ENCODE peak calls at places on chromosome 15, in eight cellular contexts. One of them, this sample, is unnamed.

GRCh38 chr15:92164327-92165000 is 229.2 kb upstream of the ST8SIA2 start:
- DNase-seq in nephron progenitor cell: no peak
- DNase-seq in fibroblast of the aortic adventitia: peak
- DNase-seq in AG04450: no peak
- DNase-seq in HCT116: no peak
- DNase-seq in HL-60: no peak
- DNase-seq in dorsolateral prefrontal cortex: no peak
- DNase-seq in neural crest cell: no peak
- DNase-seq in this sample: no peak

GRCh38 chr15:64893481-64894394 is 18.0 kb upstream of the ANKDD1A start:
- DNase-seq in HCT116: peak
- DNase-seq in AG04450: peak
- DNase-seq in nephron progenitor cell: peak
- DNase-seq in neural crest cell: peak
- DNase-seq in HL-60: peak
- DNase-seq in fibroblast of the aortic adventitia: peak
- DNase-seq in dorsolateral prefrontal cortex: peak
- DNase-seq in this sample: peak

GRCh38 chr15:83118291-83118827 is 10.9 kb downstream of the TM6SF1 start:
- DNase-seq in HCT116: no peak
- DNase-seq in AG04450: no peak
- DNase-seq in neural crest cell: no peak
- DNase-seq in dorsolateral prefrontal cortex: no peak
- DNase-seq in fibroblast of the aortic adventitia: no peak
- DNase-seq in HL-60: no peak
- DNase-seq in nephron progenitor cell: no peak
- DNase-seq in this sample: no peak

GRCh38 chr15:82712036-82712435 is 2.4 kb upstream of the AP3B2 start:
- DNase-seq in fibroblast of the aortic adventitia: no peak
- DNase-seq in AG04450: no peak
- DNase-seq in neural crest cell: no peak
- DNase-seq in nephron progenitor cell: no peak
- DNase-seq in dorsolateral prefrontal cortex: no peak
- DNase-seq in HL-60: no peak
- DNase-seq in HCT116: no peak
- DNase-seq in this sample: no peak

GRCh38 chr15:73841756-73842590 is 31.4 kb upstream of the TBC1D21 start:
- DNase-seq in dorsolateral prefrontal cortex: no peak
- DNase-seq in HL-60: no peak
- DNase-seq in neural crest cell: no peak
- DNase-seq in AG04450: no peak
- DNase-seq in HCT116: no peak
- DNase-seq in nephron progenitor cell: no peak
- DNase-seq in fibroblast of the aortic adventitia: no peak
- DNase-seq in this sample: no peak

GRCh38 chr15:90364251-90364650 is 12.2 kb downstream of the ZNF774 start:
- DNase-seq in nephron progenitor cell: no peak
- DNase-seq in dorsolateral prefrontal cortex: no peak
- DNase-seq in HL-60: no peak
- DNase-seq in HCT116: no peak
- DNase-seq in AG04450: no peak
- DNase-seq in neural crest cell: no peak
- DNase-seq in fibroblast of the aortic adventitia: peak
- DNase-seq in this sample: no peak

GRCh38 chr15:25690673-25691543 is 172.2 kb downstream of the ATP10A start:
- DNase-seq in dorsolateral prefrontal cortex: no peak
- DNase-seq in fibroblast of the aortic adventitia: peak
- DNase-seq in AG04450: no peak
- DNase-seq in HL-60: no peak
- DNase-seq in neural crest cell: no peak
- DNase-seq in nephron progenitor cell: no peak
- DNase-seq in HCT116: no peak
- DNase-seq in this sample: no peak

GRCh38 chr15:70032509-70032908 is 65.2 kb downstream of the TLE3 start:
- DNase-seq in HCT116: no peak
- DNase-seq in dorsolateral prefrontal cortex: no peak
- DNase-seq in AG04450: no peak
- DNase-seq in fibroblast of the aortic adventitia: no peak
- DNase-seq in nephron progenitor cell: no peak
- DNase-seq in neural crest cell: no peak
- DNase-seq in HL-60: no peak
- DNase-seq in this sample: no peak

GRCh38 chr15:37698679-37699078 is 235.8 kb upstream of the TMCO5A start:
- DNase-seq in fibroblast of the aortic adventitia: no peak
- DNase-seq in nephron progenitor cell: no peak
- DNase-seq in HL-60: no peak
- DNase-seq in HCT116: no peak
- DNase-seq in dorsolateral prefrontal cortex: no peak
- DNase-seq in AG04450: no peak
- DNase-seq in neural crest cell: no peak
- DNase-seq in this sample: no peak

GRCh38 chr15:37789392-37789776 is 145.1 kb upstream of the TMCO5A start:
- DNase-seq in HL-60: no peak
- DNase-seq in HCT116: no peak
- DNase-seq in AG04450: no peak
- DNase-seq in dorsolateral prefrontal cortex: no peak
- DNase-seq in neural crest cell: no peak
- DNase-seq in nephron progenitor cell: no peak
- DNase-seq in fibroblast of the aortic adventitia: no peak
- DNase-seq in this sample: no peak

GRCh38 chr15:48617619-48618018 is 27.9 kb downstream of the FBN1 start:
- DNase-seq in HL-60: peak
- DNase-seq in dorsolateral prefrontal cortex: no peak
- DNase-seq in AG04450: peak
- DNase-seq in HCT116: no peak
- DNase-seq in neural crest cell: no peak
- DNase-seq in fibroblast of the aortic adventitia: peak
- DNase-seq in nephron progenitor cell: no peak
- DNase-seq in this sample: no peak

GRCh38 chr15:54579855-54580254 is 601.6 kb downstream of the UNC13C start:
- DNase-seq in HCT116: no peak
- DNase-seq in AG04450: no peak
- DNase-seq in nephron progenitor cell: no peak
- DNase-seq in dorsolateral prefrontal cortex: no peak
- DNase-seq in fibroblast of the aortic adventitia: no peak
- DNase-seq in neural crest cell: no peak
- DNase-seq in HL-60: no peak
- DNase-seq in this sample: no peak

GRCh38 chr15:39347453-39347852 is 233.4 kb upstream of the THBS1 start:
- DNase-seq in HCT116: no peak
- DNase-seq in nephron progenitor cell: no peak
- DNase-seq in fibroblast of the aortic adventitia: no peak
- DNase-seq in AG04450: no peak
- DNase-seq in dorsolateral prefrontal cortex: no peak
- DNase-seq in HL-60: no peak
- DNase-seq in neural crest cell: no peak
- DNase-seq in this sample: no peak

GRCh38 chr15:62307551-62307950 is 142.5 kb upstream of the C2CD4B start:
- DNase-seq in dorsolateral prefrontal cortex: no peak
- DNase-seq in fibroblast of the aortic adventitia: peak
- DNase-seq in HL-60: no peak
- DNase-seq in nephron progenitor cell: no peak
- DNase-seq in neural crest cell: no peak
- DNase-seq in HCT116: no peak
- DNase-seq in AG04450: no peak
- DNase-seq in this sample: no peak

GRCh38 chr15:101043011-101043410 is 123.9 kb downstream of the LRRK1 start:
- DNase-seq in nephron progenitor cell: no peak
- DNase-seq in neural crest cell: no peak
- DNase-seq in HL-60: no peak
- DNase-seq in AG04450: no peak
- DNase-seq in fibroblast of the aortic adventitia: no peak
- DNase-seq in dorsolateral prefrontal cortex: no peak
- DNase-seq in HCT116: no peak
- DNase-seq in this sample: no peak

GRCh38 chr15:22780267-22780666 is 6.2 kb upstream of the NIPA1 start:
- DNase-seq in HCT116: no peak
- DNase-seq in HL-60: no peak
- DNase-seq in neural crest cell: no peak
- DNase-seq in dorsolateral prefrontal cortex: no peak
- DNase-seq in fibroblast of the aortic adventitia: peak
- DNase-seq in AG04450: no peak
- DNase-seq in nephron progenitor cell: no peak
- DNase-seq in this sample: no peak

GRCh38 chr15:78714890-78715289 is 73.9 kb upstream of the CHRNB4 start:
- DNase-seq in dorsolateral prefrontal cortex: no peak
- DNase-seq in HCT116: no peak
- DNase-seq in AG04450: no peak
- DNase-seq in nephron progenitor cell: no peak
- DNase-seq in fibroblast of the aortic adventitia: no peak
- DNase-seq in neural crest cell: no peak
- DNase-seq in HL-60: no peak
- DNase-seq in this sample: no peak
- TF ChIP-seq CTCF in dorsolateral prefrontal cortex: no peak
- TF ChIP-seq CTCF in HCT116: no peak
- TF ChIP-seq CTCF in AG04450: no peak
- TF ChIP-seq CTCF in nephron progenitor cell: no peak
- TF ChIP-seq CTCF in fibroblast of the aortic adventitia: no peak
- TF ChIP-seq CTCF in neural crest cell: no peak
- TF ChIP-seq CTCF in HL-60: no peak
- TF ChIP-seq CTCF in this sample: no peak

GRCh38 chr15:26841941-26842340 is 24.9 kb upstream of the GABRA5 start:
- DNase-seq in AG04450: no peak
- DNase-seq in fibroblast of the aortic adventitia: no peak
- DNase-seq in nephron progenitor cell: no peak
- DNase-seq in HL-60: no peak
- DNase-seq in HCT116: no peak
- DNase-seq in dorsolateral prefrontal cortex: no peak
- DNase-seq in neural crest cell: no peak
- DNase-seq in this sample: no peak

GRCh38 chr15:26844901-26845300 is 22.0 kb upstream of the GABRA5 start:
- DNase-seq in HCT116: no peak
- DNase-seq in HL-60: no peak
- DNase-seq in fibroblast of the aortic adventitia: no peak
- DNase-seq in dorsolateral prefrontal cortex: no peak
- DNase-seq in AG04450: no peak
- DNase-seq in nephron progenitor cell: no peak
- DNase-seq in neural crest cell: no peak
- DNase-seq in this sample: no peak

GRCh38 chr15:26841514-26841913 is 25.3 kb upstream of the GABRA5 start:
- DNase-seq in HCT116: no peak
- DNase-seq in AG04450: no peak
- DNase-seq in nephron progenitor cell: no peak
- DNase-seq in fibroblast of the aortic adventitia: no peak
- DNase-seq in dorsolateral prefrontal cortex: no peak
- DNase-seq in HL-60: no peak
- DNase-seq in neural crest cell: no peak
- DNase-seq in this sample: no peak

GRCh38 chr15:26842391-26842790 is 24.5 kb upstream of the GABRA5 start:
- DNase-seq in HL-60: no peak
- DNase-seq in nephron progenitor cell: no peak
- DNase-seq in fibroblast of the aortic adventitia: no peak
- DNase-seq in neural crest cell: no peak
- DNase-seq in HCT116: no peak
- DNase-seq in AG04450: no peak
- DNase-seq in dorsolateral prefrontal cortex: no peak
- DNase-seq in this sample: no peak

DNA sequence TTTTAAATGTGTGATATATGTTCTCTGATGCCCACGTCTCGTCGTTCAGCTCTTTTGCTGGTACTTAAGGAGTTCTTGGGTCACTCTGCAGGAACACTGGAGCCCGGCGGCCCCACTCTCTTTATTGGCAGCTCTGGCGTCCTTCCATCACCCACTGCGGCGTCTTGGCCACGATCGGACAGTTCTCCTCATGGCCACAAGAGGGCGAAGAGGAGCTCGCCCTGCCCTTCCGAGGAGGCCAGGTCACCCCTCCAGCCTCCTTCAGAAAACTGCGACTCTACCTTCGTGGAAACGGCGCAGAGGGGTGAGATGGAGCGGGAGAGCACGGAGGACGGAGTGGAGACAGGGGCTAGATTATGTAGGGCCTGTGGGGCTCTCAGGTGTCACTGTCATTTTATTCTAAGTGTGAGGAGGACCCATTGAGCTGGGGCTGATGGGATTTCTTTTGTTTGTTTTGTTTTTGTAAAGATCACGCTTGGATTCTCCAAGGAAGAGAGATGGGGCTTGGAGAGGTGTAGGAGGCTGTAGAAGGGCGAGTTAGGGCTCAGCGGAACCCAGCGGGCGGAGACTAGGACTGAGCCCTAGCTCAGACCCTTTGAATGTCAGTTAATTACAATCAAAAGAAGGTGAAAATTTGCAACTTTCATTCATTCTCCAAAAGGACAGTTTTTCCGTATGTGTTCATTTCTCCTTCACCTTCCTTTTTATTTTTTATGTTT is 28.0 kb upstream of the GABRA5 start:
- DNase-seq in AG04450: no peak
- DNase-seq in fibroblast of the aortic adventitia: no peak
- DNase-seq in neural crest cell: peak
- DNase-seq in HCT116: no peak
- DNase-seq in nephron progenitor cell: peak
- DNase-seq in HL-60: no peak
- DNase-seq in dorsolateral prefrontal cortex: no peak
- DNase-seq in this sample: no peak
- TF ChIP-seq CTCF in AG04450: peak
- TF ChIP-seq CTCF in fibroblast of the aortic adventitia: no peak
- TF ChIP-seq CTCF in neural crest cell: peak
- TF ChIP-seq CTCF in HCT116: peak
- TF ChIP-seq CTCF in nephron progenitor cell: peak
- TF ChIP-seq CTCF in HL-60: peak
- TF ChIP-seq CTCF in dorsolateral prefrontal cortex: no peak
- TF ChIP-seq CTCF in this sample: no peak

GRCh38 chr15:58438956-58439355 is 7.2 kb downstream of the LIPC start:
- DNase-seq in dorsolateral prefrontal cortex: no peak
- DNase-seq in neural crest cell: peak
- DNase-seq in HCT116: peak
- DNase-seq in nephron progenitor cell: peak
- DNase-seq in fibroblast of the aortic adventitia: peak
- DNase-seq in HL-60: peak
- DNase-seq in AG04450: peak
- DNase-seq in this sample: no peak
- TF ChIP-seq CTCF in dorsolateral prefrontal cortex: no peak
- TF ChIP-seq CTCF in neural crest cell: peak
- TF ChIP-seq CTCF in HCT116: peak
- TF ChIP-seq CTCF in nephron progenitor cell: no peak
- TF ChIP-seq CTCF in fibroblast of the aortic adventitia: peak
- TF ChIP-seq CTCF in HL-60: peak
- TF ChIP-seq CTCF in AG04450: peak
- TF ChIP-seq CTCF in this sample: no peak

DNA sequence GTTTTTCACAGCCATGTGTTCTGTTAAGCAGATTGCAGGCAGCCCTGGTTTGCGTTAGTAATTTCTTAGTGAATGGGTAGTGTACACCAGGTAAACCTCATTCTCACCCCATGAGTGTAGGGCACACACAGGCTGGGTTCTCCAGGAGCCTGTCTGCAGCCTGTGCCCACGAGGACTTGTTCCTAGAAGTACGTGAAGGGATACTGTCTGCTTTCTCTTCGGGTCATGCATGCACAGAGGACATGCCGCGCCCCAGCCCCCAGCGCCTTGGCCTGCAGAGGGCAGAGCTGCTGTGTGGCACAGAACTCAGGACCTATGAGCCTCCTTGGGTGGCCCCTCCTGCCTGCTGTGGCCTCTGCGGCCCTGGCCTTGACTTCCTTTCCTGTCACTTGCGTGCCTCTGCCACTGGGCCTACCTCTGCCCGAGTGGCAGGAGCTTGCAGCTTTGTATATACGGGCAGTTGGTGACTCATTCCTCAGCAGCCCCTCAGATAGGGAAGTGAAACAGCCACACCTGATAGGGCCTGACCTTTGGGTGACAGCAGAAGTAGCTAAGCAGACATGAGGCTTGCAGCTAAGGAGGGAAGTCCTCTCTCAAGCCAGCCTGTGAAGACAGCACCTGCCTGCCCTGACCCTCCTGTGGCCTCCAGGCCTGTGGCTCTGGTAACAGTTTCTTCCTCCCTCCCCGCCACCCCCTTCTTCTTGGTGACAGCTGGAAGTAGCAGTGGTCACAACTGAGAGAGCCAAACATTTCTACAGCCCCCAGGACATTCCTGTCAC is 19.5 kb downstream of the PPCDC start:
- DNase-seq in AG04450: no peak
- DNase-seq in HL-60: peak
- DNase-seq in neural crest cell: peak
- DNase-seq in HCT116: peak
- DNase-seq in fibroblast of the aortic adventitia: peak
- DNase-seq in nephron progenitor cell: peak
- DNase-seq in dorsolateral prefrontal cortex: peak
- DNase-seq in this sample: peak
- TF ChIP-seq CTCF in AG04450: peak
- TF ChIP-seq CTCF in HL-60: peak
- TF ChIP-seq CTCF in neural crest cell: peak
- TF ChIP-seq CTCF in HCT116: peak
- TF ChIP-seq CTCF in fibroblast of the aortic adventitia: peak
- TF ChIP-seq CTCF in nephron progenitor cell: peak
- TF ChIP-seq CTCF in dorsolateral prefrontal cortex: peak
- TF ChIP-seq CTCF in this sample: no peak